ENCODE peak calls at places on chromosomes 1 and 21, in five cellular contexts. L, O, A, N and K are unnamed samples.

GRCh38 chr1:228041316-228041715 is 34.5 kb downstream of the WNT3A start:
- DNase-seq in L (no peak), A (no peak), N (no peak), O (no peak), K (no peak)

GRCh38 chr1:201826830-201827229 is 2.1 kb upstream of the IPO9 start:
- DNase-seq in L (peak), A (peak), O (no peak), N (peak), K (no peak)

GRCh38 chr1:29984544-29985375 is 738.6 kb downstream of the MATN1 start:
- DNase-seq in L (no peak), A (peak), O (peak), N (no peak), K (no peak)

GRCh38 chr1:8242498-8242897 is 75.4 kb upstream of the SLC45A1 start:
- DNase-seq in A (no peak), L (no peak), O (no peak), N (no peak), K (no peak)

GRCh38 chr1:113178522-113178921 is 105.5 kb downstream of the LRIG2 start:
- DNase-seq in A (no peak), N (no peak), O (no peak), L (no peak), K (no peak)

GRCh38 chr1:54681396-54681795 is 34.3 kb upstream of the TTC4 start:
- DNase-seq in L (no peak), N (peak), O (no peak), A (peak), K (no peak)

GRCh38 chr1:225813250-225813964 is 3.5 kb downstream of the EPHX1 start:
- DNase-seq in O (peak), N (peak), A (peak), L (no peak), K (peak)

GRCh38 chr1:19312782-19313635 is 883 bp downstream of the SLC66A1 start:
- DNase-seq in A (no peak), O (peak), L (no peak), N (no peak), K (no peak)

GRCh38 chr1:48061162-48062136 is 64.3 kb upstream of the TRABD2B start:
- DNase-seq in O (peak), L (peak), A (peak), N (peak), K (no peak)

GRCh38 chr21:23021481-23021880 is 2023.3 kb downstream of the NCAM2 start:
- DNase-seq in N (no peak), A (no peak), L (no peak), O (no peak), K (peak)

GRCh38 chr1:7420706-7421105 is 350.4 kb upstream of the VAMP3 start:
- DNase-seq in A (no peak), N (no peak), O (no peak), L (no peak), K (peak)

GRCh38 chr1:208682664-208683013 is 438.5 kb upstream of the PLXNA2 start:
- DNase-seq in N (no peak), O (peak), A (no peak), L (no peak), K (peak)

GRCh38 chr1:8815582-8816285 is 1.7 kb downstream of the RERE start:
- DNase-seq in L (peak), O (peak), A (peak), N (no peak), K (no peak)

GRCh38 chr1:3066250-3066711 is 2.7 kb upstream of the PRDM16 start:
- DNase-seq in O (no peak), L (no peak), A (peak), N (no peak), K (peak)
- H3K4me3 ChIP-seq in O (no peak), L (no peak), A (no peak), N (no peak), K (peak)

GRCh38 chr1:40478276-40478675 is 1.2 kb downstream of the ZFP69 start:
- DNase-seq in O (no peak), N (no peak), L (no peak), A (no peak), K (no peak)
- H3K9ac ChIP-seq in O (peak), N (no peak), L (no peak), A (no peak), K (no peak)

DNA sequence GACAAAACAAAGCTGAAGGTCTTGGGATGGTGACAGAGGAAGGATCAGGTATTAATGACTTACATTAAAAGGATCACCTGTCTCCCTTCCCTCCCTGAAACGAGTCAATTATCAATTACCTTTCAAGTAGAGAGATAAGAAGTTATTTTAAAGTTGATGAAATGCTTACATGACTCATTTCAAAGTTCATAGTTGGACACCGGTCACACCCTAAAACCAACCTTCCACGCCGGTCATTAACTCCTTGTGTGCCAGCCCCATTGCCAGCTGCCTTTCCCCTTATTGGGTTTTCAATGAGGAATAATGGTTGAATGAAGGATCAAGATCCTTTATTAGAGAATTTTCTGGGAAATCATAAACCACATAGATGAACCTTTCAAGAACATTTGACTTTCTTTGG is 129.7 kb downstream of the ZP4 start:
- DNase-seq in L (no peak), A (no peak), N (no peak), O (peak), K (no peak)
- H3K4me3 ChIP-seq in L (no peak), A (no peak), N (no peak), O (no peak), K (no peak)

GRCh38 chr1:31422505-31423319 is 9.7 kb downstream of the SERINC2 start:
- DNase-seq in O (peak), L (peak), N (peak), A (peak), K (peak)
- H3K9ac ChIP-seq in O (peak), L (no peak), N (no peak), A (no peak), K (no peak)

GRCh38 chr1:67534627-67535065 is 104.4 kb upstream of the SERBP1 start:
- DNase-seq in A (no peak), N (peak), L (no peak), O (no peak), K (no peak)

GRCh38 chr1:67536957-67537646 is 106.9 kb upstream of the SERBP1 start:
- DNase-seq in A (no peak), L (no peak), O (no peak), N (no peak), K (no peak)

GRCh38 chr1:67530071-67530470 is 99.9 kb upstream of the SERBP1 start:
- DNase-seq in A (no peak), L (no peak), N (no peak), O (no peak), K (no peak)

GRCh38 chr1:67535474-67535873 is 105.3 kb upstream of the SERBP1 start:
- DNase-seq in A (peak), N (peak), O (peak), L (peak), K (peak)

GRCh38 chr1:67532452-67533216 is 102.4 kb upstream of the SERBP1 start:
- DNase-seq in L (peak), O (peak), N (peak), A (peak), K (no peak)
- H3K4me3 ChIP-seq in L (no peak), O (no peak), N (no peak), A (no peak), K (no peak)